ENCODE peak calls at places on chromosome 12, in four cellular contexts. One of them, this sample, is unnamed.

GRCh38 chr12:131903270-131904255 is 9.1 kb downstream of the ULK1 start:
- DNase-seq in Caco-2: no peak
- DNase-seq in tibial artery: peak; percentile 60
- DNase-seq in GM23338: no peak
- DNase-seq in this sample: no peak

GRCh38 chr12:123106640-123107359 is 44.1 kb downstream of the PITPNM2 start:
- DNase-seq in tibial artery: no peak
- DNase-seq in Caco-2: no peak
- DNase-seq in GM23338: no peak
- DNase-seq in this sample: no peak

GRCh38 chr12:14885718-14886201 is at the start of gene MGP:
- DNase-seq in GM23338: no peak
- DNase-seq in tibial artery: peak; percentile 90
- DNase-seq in Caco-2: no peak
- DNase-seq in this sample: no peak

GRCh38 chr12:6376965-6377666 is 1.8 kb upstream of the SCNN1A start:
- DNase-seq in tibial artery: peak; percentile 53
- DNase-seq in GM23338: no peak
- DNase-seq in Caco-2: peak; percentile 29
- DNase-seq in this sample: no peak

GRCh38 chr12:57342207-57342691 is 88.6 kb downstream of the R3HDM2 start:
- DNase-seq in GM23338: peak; percentile 76
- DNase-seq in tibial artery: no peak
- DNase-seq in Caco-2: no peak
- DNase-seq in this sample: peak; percentile 2

GRCh38 chr12:56172839-56173238 is 14.7 kb downstream of the MYL6 start:
- DNase-seq in Caco-2: no peak
- DNase-seq in tibial artery: no peak
- DNase-seq in GM23338: no peak
- DNase-seq in this sample: no peak

GRCh38 chr12:56160160-56160763 is 2.1 kb downstream of the MYL6 start:
- DNase-seq in tibial artery: no peak
- DNase-seq in GM23338: peak; percentile 59
- DNase-seq in Caco-2: no peak
- DNase-seq in this sample: peak; percentile 51

GRCh38 chr12:11553871-11554533 is 95.5 kb upstream of the ETV6 start:
- DNase-seq in Caco-2: peak; percentile 65
- DNase-seq in tibial artery: no peak
- DNase-seq in GM23338: peak; percentile 88
- DNase-seq in this sample: peak; percentile 72

GRCh38 chr12:48997719-48998496 is 1.3 kb downstream of the DDN start:
- DNase-seq in Caco-2: peak; percentile 76
- DNase-seq in GM23338: peak; percentile 74
- DNase-seq in tibial artery: no peak
- DNase-seq in this sample: no peak

GRCh38 chr12:108394196-108394595 is 55.1 kb upstream of the CMKLR1 start:
- DNase-seq in Caco-2: no peak
- DNase-seq in tibial artery: peak; percentile 84
- DNase-seq in GM23338: no peak
- DNase-seq in this sample: peak; percentile 10

GRCh38 chr12:76311796-76312195 is 36.4 kb downstream of the BBS10 start:
- DNase-seq in Caco-2: no peak
- DNase-seq in tibial artery: no peak
- DNase-seq in GM23338: no peak
- DNase-seq in this sample: peak; percentile 69

GRCh38 chr12:106205208-106206069 is 42.4 kb downstream of the CKAP4 start:
- DNase-seq in GM23338: peak; percentile 25
- DNase-seq in Caco-2: no peak
- DNase-seq in tibial artery: no peak
- DNase-seq in this sample: peak; percentile 16
- TF ChIP-seq CTCF in GM23338: peak; percentile 52
- TF ChIP-seq CTCF in Caco-2: no peak
- TF ChIP-seq CTCF in tibial artery: no peak
- TF ChIP-seq CTCF in this sample: no peak

DNA sequence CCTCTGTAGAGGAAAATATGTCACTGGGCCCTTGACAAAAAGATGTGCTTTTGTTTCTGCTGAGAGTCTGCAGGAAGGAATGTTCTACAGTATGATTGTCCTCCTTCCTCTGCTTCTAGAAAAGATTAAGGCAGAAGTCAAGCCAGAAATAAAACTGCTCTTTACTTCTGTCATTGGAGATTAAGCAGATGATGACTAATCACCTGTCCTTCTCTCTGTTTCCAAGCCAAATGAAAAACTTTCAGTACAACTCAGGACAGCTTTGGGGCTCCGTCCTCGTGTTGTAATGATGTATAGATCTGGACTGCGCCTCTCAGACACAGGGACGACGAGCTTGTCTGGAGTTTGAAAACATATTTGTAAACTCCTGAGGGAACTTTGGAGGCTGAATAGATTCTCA is 159.3 kb downstream of the DYRK2 start:
- DNase-seq in Caco-2: no peak
- DNase-seq in GM23338: no peak
- DNase-seq in tibial artery: no peak
- DNase-seq in this sample: peak; percentile 42
- H3K4me3 ChIP-seq in Caco-2: no peak overlapping the region
- H3K4me3 ChIP-seq in GM23338: no peak overlapping the region
- H3K4me3 ChIP-seq in tibial artery: no peak overlapping the region
- H3K4me3 ChIP-seq in this sample: no peak overlapping the region

GRCh38 chr12:18522806-18523205 is 215.0 kb downstream of the PLCZ1 start:
- DNase-seq in tibial artery: no peak
- DNase-seq in Caco-2: no peak
- DNase-seq in GM23338: no peak
- DNase-seq in this sample: no peak

GRCh38 chr12:18521461-18521860 is 216.4 kb downstream of the PLCZ1 start:
- DNase-seq in GM23338: no peak
- DNase-seq in tibial artery: no peak
- DNase-seq in Caco-2: no peak
- DNase-seq in this sample: no peak
- TF ChIP-seq CTCF in GM23338: no peak
- TF ChIP-seq CTCF in tibial artery: no peak
- TF ChIP-seq CTCF in Caco-2: no peak
- TF ChIP-seq CTCF in this sample: no peak

GRCh38 chr12:85466906-85467305 is 186.9 kb downstream of the ALX1 start:
- DNase-seq in tibial artery: no peak
- DNase-seq in GM23338: no peak
- DNase-seq in Caco-2: no peak
- DNase-seq in this sample: no peak

GRCh38 chr12:85462888-85463287 is 182.9 kb downstream of the ALX1 start:
- DNase-seq in Caco-2: no peak
- DNase-seq in GM23338: no peak
- DNase-seq in tibial artery: no peak
- DNase-seq in this sample: no peak

GRCh38 chr12:85457026-85457425 is 177.0 kb downstream of the ALX1 start:
- DNase-seq in tibial artery: no peak
- DNase-seq in Caco-2: no peak
- DNase-seq in GM23338: no peak
- DNase-seq in this sample: no peak

GRCh38 chr12:85461127-85461526 is 181.1 kb downstream of the ALX1 start:
- DNase-seq in Caco-2: no peak
- DNase-seq in tibial artery: no peak
- DNase-seq in GM23338: no peak
- DNase-seq in this sample: no peak
- H3K4me3 ChIP-seq in Caco-2: no peak overlapping the region
- H3K4me3 ChIP-seq in tibial artery: no peak overlapping the region
- H3K4me3 ChIP-seq in GM23338: no peak overlapping the region
- H3K4me3 ChIP-seq in this sample: no peak overlapping the region

DNA sequence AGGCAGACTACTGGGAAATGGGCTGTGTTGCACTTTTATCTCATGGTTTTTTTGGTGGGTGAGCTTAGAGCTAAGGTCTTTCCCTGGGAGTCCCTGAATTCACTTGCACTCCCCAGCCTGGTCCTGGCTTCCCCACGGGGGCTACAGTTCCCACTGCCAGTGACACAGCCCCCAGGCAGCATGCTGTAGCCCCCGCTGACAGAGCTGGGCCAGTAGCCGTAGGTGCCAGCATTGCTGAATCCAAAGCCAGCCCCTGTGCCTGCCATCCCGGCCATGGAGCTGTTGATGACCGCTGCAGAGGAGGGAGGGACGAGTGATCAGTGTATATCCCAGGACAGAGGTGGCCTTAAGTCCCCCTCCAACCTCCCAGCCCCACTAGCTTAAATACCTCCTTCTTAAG is 6.9 kb upstream of the KRT72 start:
- DNase-seq in tibial artery: no peak
- DNase-seq in Caco-2: no peak
- DNase-seq in GM23338: no peak
- DNase-seq in this sample: no peak
- TF ChIP-seq CTCF in tibial artery: no peak
- TF ChIP-seq CTCF in Caco-2: no peak
- TF ChIP-seq CTCF in GM23338: no peak
- TF ChIP-seq CTCF in this sample: no peak

DNA sequence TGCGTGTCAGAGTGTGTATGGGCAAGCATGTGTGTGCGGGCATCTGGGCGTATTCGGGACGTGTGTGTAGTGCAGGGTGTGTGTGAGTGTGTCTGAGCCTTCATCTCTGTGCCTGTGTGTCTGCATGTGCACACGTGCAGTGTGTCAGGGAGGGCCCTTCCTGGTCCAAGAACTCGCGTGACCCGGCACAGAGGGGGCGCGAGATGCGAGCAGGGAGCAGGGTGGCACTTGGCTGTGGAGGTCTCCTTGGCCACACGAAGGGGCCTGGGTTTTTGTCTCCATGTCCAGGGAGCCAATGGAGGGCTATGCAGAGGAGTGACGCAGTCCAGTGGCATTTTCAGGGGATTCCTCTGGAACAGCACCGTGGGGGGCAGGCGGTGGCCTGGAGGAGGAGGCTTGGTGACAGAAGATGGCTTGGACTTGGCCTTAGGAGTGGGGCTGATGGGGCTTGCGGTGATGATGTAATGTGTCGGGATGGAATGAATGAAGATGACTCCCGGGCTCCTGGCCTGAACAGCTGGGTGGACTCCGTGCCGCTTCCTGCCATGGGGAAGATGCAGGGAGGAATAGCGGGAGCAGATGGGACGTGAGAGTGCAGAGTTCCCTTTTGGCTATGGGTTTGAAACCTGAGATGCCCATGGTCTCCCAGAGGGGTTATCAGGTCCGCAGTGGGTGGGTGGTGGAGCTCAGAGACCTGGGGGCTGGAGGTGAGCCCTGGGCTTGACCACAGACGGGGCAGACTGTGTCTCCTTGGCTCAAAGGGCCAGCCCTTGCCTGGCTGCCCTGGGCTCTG is 208.3 kb downstream of the PHETA1 start:
- DNase-seq in GM23338: no peak
- DNase-seq in tibial artery: no peak
- DNase-seq in Caco-2: no peak
- DNase-seq in this sample: no peak
- H3K4me3 ChIP-seq in GM23338: no peak overlapping the region
- H3K4me3 ChIP-seq in tibial artery: no peak overlapping the region
- H3K4me3 ChIP-seq in Caco-2: no peak overlapping the region
- H3K4me3 ChIP-seq in this sample: no peak overlapping the region

DNA sequence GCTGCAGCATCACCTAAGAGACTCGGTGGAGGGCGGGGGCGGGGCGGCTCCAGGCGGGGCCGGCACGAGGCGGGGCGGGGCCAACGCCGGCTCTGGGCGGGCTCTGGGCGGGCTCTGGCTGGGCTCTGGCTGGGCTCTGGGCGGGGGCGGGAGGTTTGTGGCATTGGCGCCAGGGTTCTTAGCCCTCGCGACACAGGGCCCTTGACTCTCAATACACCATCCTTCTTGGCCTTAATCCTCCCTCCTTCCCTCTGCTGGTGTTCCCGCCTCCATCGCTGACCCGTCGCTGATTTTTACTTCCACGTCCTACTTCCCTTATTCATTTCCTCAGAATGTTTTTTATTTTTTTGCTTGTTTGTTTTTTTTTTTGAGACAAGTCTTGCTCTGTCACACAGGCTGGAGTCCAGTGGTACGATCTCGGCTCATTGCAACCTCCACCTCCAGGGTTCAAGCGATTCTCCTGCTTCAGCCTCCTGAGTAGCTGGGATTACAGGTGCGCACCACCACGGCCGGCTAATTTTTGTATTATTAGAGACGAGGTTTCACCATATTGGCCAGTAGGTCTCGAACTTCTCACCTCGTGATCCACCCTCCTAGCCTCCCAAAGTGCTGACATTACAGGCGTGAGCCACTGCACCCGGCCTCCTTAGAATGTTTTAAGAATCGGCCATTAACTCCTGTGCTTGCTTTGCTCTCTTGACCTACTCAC is at the start of gene BLTP3B:
- DNase-seq in tibial artery: peak; percentile 97
- DNase-seq in Caco-2: peak; percentile 87
- DNase-seq in GM23338: peak; percentile 95
- DNase-seq in this sample: peak; percentile 74
- TF ChIP-seq CTCF in tibial artery: no peak
- TF ChIP-seq CTCF in Caco-2: no peak
- TF ChIP-seq CTCF in GM23338: no peak
- TF ChIP-seq CTCF in this sample: no peak

DNA sequence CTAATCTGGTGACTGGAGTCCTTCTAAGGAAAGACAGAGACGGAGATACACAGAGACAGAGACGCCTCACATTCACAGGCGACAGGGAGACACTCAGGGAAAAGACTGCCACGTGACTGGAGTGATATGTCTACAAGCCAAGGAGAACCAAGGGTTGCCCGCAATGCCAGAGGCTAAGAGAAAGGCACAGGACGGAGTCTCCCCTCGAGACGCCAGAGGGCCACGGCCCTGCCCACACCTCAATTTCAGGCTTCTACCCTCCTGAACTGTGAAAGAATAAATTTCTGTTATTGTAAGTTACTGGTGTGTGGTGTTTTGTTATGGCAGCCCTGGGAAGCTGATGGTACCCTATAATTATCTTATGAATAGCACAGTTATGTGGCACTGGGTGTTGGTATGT is 11.6 kb upstream of the RAN start:
- DNase-seq in GM23338: no peak
- DNase-seq in tibial artery: no peak
- DNase-seq in Caco-2: no peak
- DNase-seq in this sample: no peak
- H3K4me3 ChIP-seq in GM23338: no peak overlapping the region
- H3K4me3 ChIP-seq in tibial artery: no peak overlapping the region
- H3K4me3 ChIP-seq in Caco-2: no peak overlapping the region
- H3K4me3 ChIP-seq in this sample: no peak overlapping the region

This sample was measured in foreskin fibroblast.